ENCODE peak calls at places on chromosomes 4 and X, in five cellular contexts. K is K562, H is HCT116, B is H1, V is GM12878. W is an unnamed sample. For H3K27me3, the result is how much of the 10 kb centered on the place peaks cover.

GRCh38 chrX:28586891-28587635 is at the start of gene IL1RAPL1:
- DNase-seq in K (no peak), H (no peak), B (no peak), V (no peak), W (no peak)

GRCh38 chr4:128130621-128131020 is 69.5 kb downstream of the LARP1B start:
- DNase-seq in K (no peak), H (no peak), B (no peak), V (no peak), W (no peak)

GRCh38 chr4:41541697-41542096 is 3.7 kb downstream of the LIMCH1 start:
- DNase-seq in K (no peak), H (no peak), B (no peak), V (no peak), W (no peak)

GRCh38 chrX:113274345-113274744 is 433.7 kb upstream of the AMOT start:
- DNase-seq in K (no peak), H (no peak), B (no peak), V (no peak), W (no peak)

GRCh38 chrX:15376956-15377355 is 7.3 kb downstream of the VEGFD start:
- DNase-seq in K (no peak), H (no peak), B (no peak), V (no peak), W (no peak)

GRCh38 chr4:80033581-80033980 is 39.4 kb downstream of the ANTXR2 start:
- DNase-seq in K (peak), H (no peak), B (no peak), V (no peak), W (no peak)

GRCh38 chr4:8891255-8891645 is 19.6 kb upstream of the HMX1 start:
- DNase-seq in K (no peak), H (no peak), B (peak), V (no peak), W (no peak)

GRCh38 chrX:11944486-11944885 is 186.4 kb downstream of the MSL3 start:
- DNase-seq in K (peak), H (no peak), B (peak), V (no peak), W (no peak)

GRCh38 chr4:141081921-141082381 is 51.3 kb downstream of the RNF150 start:
- DNase-seq in K (no peak), H (no peak), B (no peak), V (no peak), W (no peak)

GRCh38 chrX:16963216-16963615 is 16.8 kb downstream of the REPS2 start:
- DNase-seq in K (no peak), H (no peak), B (no peak), V (no peak), W (no peak)

GRCh38 chr4:177119021-177119461 is 190.6 kb upstream of the NEIL3 start:
- DNase-seq in K (no peak), H (no peak), B (no peak), V (no peak), W (no peak)

GRCh38 chr4:180766903-180767302 is 1476.3 kb upstream of the TENM3 start:
- DNase-seq in K (no peak), H (no peak), B (no peak), V (no peak), W (no peak)

GRCh38 chr4:25180524-25181131 is 20.4 kb upstream of the SEPSECS start:
- DNase-seq in K (peak), H (peak), B (no peak), V (no peak), W (peak)

GRCh38 chrX:39883664-39884063 is 214.1 kb downstream of the BCOR start:
- DNase-seq in K (no peak), H (no peak), B (no peak), V (no peak), W (no peak)

GRCh38 chr4:100483796-100484195 is 34.0 kb downstream of the EMCN start:
- DNase-seq in K (no peak), H (no peak), B (no peak), V (no peak), W (no peak)

GRCh38 chrX:109697855-109698254 is 35.2 kb downstream of the ACSL4 start:
- DNase-seq in K (no peak), H (no peak), B (no peak), V (no peak), W (no peak)

GRCh38 chr4:108172780-108173598 is 4.3 kb upstream of the LEF1 start:
- DNase-seq in K (peak), H (no peak), B (peak), V (no peak), W (peak)

GRCh38 chrX:38095971-38096529 is 89.7 kb downstream of the SYTL5 start:
- DNase-seq in K (no peak), H (peak), B (no peak), V (no peak), W (no peak)

GRCh38 chrX:154714925-154715324 is 36.0 kb downstream of the GAB3 start:
- DNase-seq in K (peak), H (peak), B (peak), V (no peak), W (peak)

GRCh38 chrX:119238557-119238956 is 2.5 kb downstream of the PGRMC1 start:
- DNase-seq in K (peak), H (no peak), B (no peak), V (no peak), W (no peak)

GRCh38 chr4:8847764-8848163 is 23.9 kb downstream of the HMX1 start:
- DNase-seq in K (no peak), H (peak), B (peak), V (no peak), W (no peak)

GRCh38 chr4:182828678-182829025 is 88.5 kb downstream of the DCTD start:
- DNase-seq in K (no peak), H (no peak), B (no peak), V (no peak), W (no peak)

GRCh38 chr4:1396806-1397455 is 9.3 kb downstream of the NKX1-1 start:
- DNase-seq in K (no peak), H (no peak), B (no peak), V (no peak), W (no peak)

GRCh38 chr4:139767585-139767984 is 102.0 kb downstream of the MGST2 start:
- DNase-seq in K (no peak), H (no peak), B (no peak), V (no peak), W (no peak)

GRCh38 chr4:6556263-6556662 is 18.7 kb upstream of the MAN2B2 start:
- DNase-seq in K (no peak), H (no peak), B (no peak), V (no peak), W (no peak)

GRCh38 chr4:186685744-186686143 is 37.9 kb downstream of the FAT1 start:
- DNase-seq in K (no peak), H (peak), B (no peak), V (no peak), W (peak)

GRCh38 chr4:7842384-7843279 is 97.0 kb downstream of the AFAP1 start:
- DNase-seq in K (no peak), H (peak), B (no peak), V (no peak), W (no peak)

GRCh38 chrX:85107407-85107806 is 103.7 kb downstream of the APOOL start:
- DNase-seq in K (no peak), H (no peak), B (no peak), V (no peak), W (no peak)

GRCh38 chr4:127668770-127669169 is 36.0 kb downstream of the INTU start:
- DNase-seq in K (no peak), H (no peak), B (no peak), V (no peak), W (no peak)

GRCh38 chr4:86013623-86014022 is 346.2 kb downstream of the MAPK10 start:
- DNase-seq in K (no peak), H (no peak), B (no peak), V (no peak), W (no peak)

GRCh38 chr4:86019362-86019761 is 340.5 kb downstream of the MAPK10 start:
- DNase-seq in K (no peak), H (no peak), B (no peak), V (no peak), W (no peak)

GRCh38 chr4:86011117-86011516 is 348.7 kb downstream of the MAPK10 start:
- DNase-seq in K (no peak), H (no peak), B (no peak), V (no peak), W (no peak)

GRCh38 chr4:86015412-86016350 is 344.2 kb downstream of the MAPK10 start:
- DNase-seq in K (no peak), H (no peak), B (no peak), V (no peak), W (no peak)

DNA sequence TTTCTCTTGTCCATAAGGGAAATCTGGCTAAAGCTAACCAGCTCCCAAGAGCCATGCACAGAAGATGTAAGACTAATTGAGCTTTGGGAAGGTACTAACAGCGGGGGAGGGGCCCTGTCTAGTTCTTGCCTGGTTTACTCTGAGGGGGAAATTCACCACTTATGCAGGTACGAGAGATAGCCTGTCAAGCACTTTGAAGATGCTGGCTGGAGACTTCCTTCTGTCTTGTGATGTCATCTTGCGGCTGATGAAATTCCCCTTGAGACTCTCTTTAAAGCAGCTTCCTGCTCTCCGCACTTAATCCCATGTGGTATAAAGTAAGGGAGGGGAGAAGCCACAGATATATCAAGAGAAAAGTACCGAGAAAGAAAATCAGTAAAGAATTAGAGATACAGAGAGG is 345.3 kb downstream of the MAPK10 start:
- DNase-seq in K (no peak), H (no peak), B (no peak), V (peak), W (no peak)
- TF ChIP-seq SRF in K (no peak), H (no peak), B (no peak), V (no peak), W (no peak)

GRCh38 chrX:72133851-72134546 is 2.3 kb upstream of the RTL5 start:
- DNase-seq in K (no peak), H (no peak), B (no peak), V (no peak), W (no peak)

GRCh38 chrX:72131317-72132294 is at the start of gene RTL5:
- DNase-seq in K (peak), H (peak), B (peak), V (no peak), W (peak)

GRCh38 chrX:72130762-72131231 is 918 bp downstream of the RTL5 start:
- DNase-seq in K (no peak), H (no peak), B (no peak), V (no peak), W (no peak)

GRCh38 chrX:72130156-72130761 is 1.5 kb downstream of the RTL5 start:
- DNase-seq in K (no peak), H (no peak), B (no peak), V (no peak), W (no peak)

GRCh38 chrX:72132456-72132855 is 741 bp upstream of the RTL5 start:
- DNase-seq in K (no peak), H (no peak), B (no peak), V (no peak), W (no peak)
- H3K4me3 ChIP-seq in K (no peak), H (peak), B (no peak), V (no peak), W (no peak)

GRCh38 chr4:4860381-4860802 is 927 bp downstream of the MSX1 start:
- DNase-seq in K (peak), H (no peak), B (peak), V (no peak), W (peak)
- H3K27me3 ChIP-seq in K (under half), H (under half), B (half or more), V (under half), W (under half)

GRCh38 chrX:130082244-130083106 is 27.8 kb downstream of the ELF4 start:
- DNase-seq in K (peak), H (no peak), B (no peak), V (no peak), W (no peak)

GRCh38 chrX:130080791-130081367 is 29.4 kb downstream of the ELF4 start:
- DNase-seq in K (no peak), H (no peak), B (no peak), V (no peak), W (no peak)

GRCh38 chrX:130083107-130083490 is 27.2 kb downstream of the ELF4 start:
- DNase-seq in K (peak), H (no peak), B (no peak), V (no peak), W (no peak)

GRCh38 chrX:130081421-130082045 is 28.8 kb downstream of the ELF4 start:
- DNase-seq in K (no peak), H (no peak), B (no peak), V (no peak), W (no peak)

DNA sequence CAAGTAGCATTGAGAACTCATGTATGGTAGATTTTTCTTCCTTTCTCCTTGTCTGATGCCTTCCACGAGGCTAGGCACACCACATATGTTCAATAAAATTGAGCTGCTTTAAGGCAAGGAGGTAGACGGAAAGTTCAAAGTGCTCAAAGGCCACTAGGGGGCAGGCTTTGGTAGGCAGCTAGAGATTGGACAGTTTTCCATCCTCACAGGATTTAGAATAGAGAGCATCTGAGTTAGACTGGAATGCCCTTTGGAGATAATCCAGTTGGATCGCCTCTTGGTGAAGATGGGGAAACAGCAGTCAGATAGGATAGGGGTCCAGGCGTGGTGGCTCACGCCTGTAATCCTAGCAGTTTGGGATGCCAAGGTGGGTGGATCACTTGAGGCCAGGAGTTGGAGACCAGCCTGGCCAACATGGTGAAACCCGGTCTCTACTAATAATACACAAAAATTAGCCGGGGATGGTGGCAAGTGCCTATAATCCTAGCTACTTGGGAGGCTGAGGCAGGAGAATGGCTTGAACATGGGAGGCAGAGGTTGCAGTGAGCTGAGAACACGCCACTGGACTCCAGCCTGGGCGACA is 30.4 kb downstream of the ELF4 start:
- DNase-seq in K (peak), H (peak), B (no peak), V (no peak), W (peak)
- TF ChIP-seq SRF in K (no peak), H (no peak), B (no peak), V (no peak), W (no peak)

GRCh38 chrX:55057691-55058249 is 17.1 kb upstream of the PAGE2B start:
- DNase-seq in K (peak), H (peak), B (peak), V (no peak), W (peak)

DNA sequence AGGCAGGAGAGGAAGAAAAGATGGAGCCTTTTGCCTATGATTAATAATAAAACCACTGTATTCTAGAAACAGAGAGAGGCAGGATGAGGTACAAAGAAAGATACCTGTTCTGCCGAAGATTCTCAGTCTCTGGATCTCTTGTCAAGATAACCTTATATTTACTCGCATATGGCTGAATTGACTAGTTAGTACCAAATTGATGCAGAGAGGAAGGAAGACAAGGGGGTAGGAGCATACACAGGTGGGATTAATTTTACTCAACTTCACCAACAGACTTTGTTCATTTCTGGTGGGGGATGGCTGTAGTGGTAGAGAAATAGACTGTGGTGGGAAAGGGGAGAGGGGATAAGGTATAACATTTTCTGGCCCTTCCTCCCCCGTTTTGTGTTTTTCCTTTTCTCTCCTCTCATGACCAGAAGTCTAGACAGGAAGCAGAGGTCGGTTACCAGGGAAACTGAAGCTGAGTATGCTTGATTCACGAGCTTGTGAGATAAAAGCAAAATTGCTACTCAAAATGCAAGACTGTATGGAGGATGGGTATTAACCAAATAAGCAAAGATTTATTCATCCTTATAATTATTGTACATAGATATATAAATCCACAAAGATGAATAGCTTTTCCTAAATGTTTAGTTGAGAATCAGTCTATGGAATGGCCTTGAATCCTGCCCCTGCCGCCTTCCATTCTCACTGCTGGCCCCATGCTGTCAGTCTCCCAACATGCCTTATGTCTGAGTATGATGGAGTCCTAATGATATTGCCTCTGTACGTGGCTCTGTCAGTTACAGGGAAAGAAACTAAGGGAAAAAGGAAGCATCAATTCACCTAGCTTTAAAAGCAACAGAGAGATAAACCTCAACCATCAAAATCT is 17.8 kb upstream of the PAGE2B start:
- DNase-seq in K (no peak), H (no peak), B (no peak), V (no peak), W (no peak)
- H3K4me3 ChIP-seq in K (no peak), H (no peak), B (no peak), V (no peak), W (no peak)

GRCh38 chr4:18691431-18692200 is 670.1 kb upstream of the LCORL start:
- DNase-seq in K (no peak), H (no peak), B (peak), V (no peak), W (peak)
- H3K27me3 ChIP-seq in K (under half), H (under half), B (under half), V (under half), W (under half)

W was measured in HepG2.